ENCODE peak calls at places on chromosomes 4 and X, in seven cellular contexts. A is stimulated activated CD4-positive, alpha-beta T cell treated with anti-CD3 and anti-CD28 coated beads, Interleukin-15, amount 100 ng/mL, for 1 hour; K is GM06990; F is right atrium auricular region; X is NCI-H510A treated with DMSO at 0.1 percent for 48 hours; N is GM13976; M is NCI-H2081. Z is an unnamed sample.

GRCh38 chrX:16649858-16650257 is at the start of gene S100G:
- DNase-seq in A (no peak), K (no peak), F (no peak), X (no peak), N (no peak), M (no peak), Z (no peak)

GRCh38 chr4:71383984-71384383 is 45.2 kb downstream of the SLC4A4 start:
- DNase-seq in A (no peak), K (no peak), F (no peak), X (no peak), N (no peak), M (no peak), Z (no peak)

GRCh38 chrX:11741574-11741973 is 16.5 kb upstream of the MSL3 start:
- DNase-seq in A (no peak), K (no peak), F (no peak), X (no peak), N (no peak), M (no peak), Z (no peak)

GRCh38 chr4:48102303-48102702 is 31.7 kb downstream of the TXK start:
- DNase-seq in A (no peak), K (no peak), F (no peak), X (no peak), N (no peak), M (no peak), Z (no peak)

GRCh38 chrX:17860811-17861495 is at the start of gene RAI2:
- DNase-seq in A (no peak), K (no peak), F (no peak), X (peak), N (peak), M (peak), Z (no peak)

GRCh38 chrX:26295425-26295824 is 79.5 kb downstream of the MAGEB5 start:
- DNase-seq in A (no peak), K (no peak), F (no peak), X (no peak), N (no peak), M (no peak), Z (no peak)

GRCh38 chr4:147173317-147173716 is 227.7 kb upstream of the TTC29 start:
- DNase-seq in A (no peak), K (no peak), F (no peak), X (no peak), N (no peak), M (no peak), Z (no peak)

GRCh38 chrX:132676102-132676501 is 187.3 kb upstream of the MBNL3 start:
- DNase-seq in A (no peak), K (no peak), F (no peak), X (no peak), N (no peak), M (no peak), Z (no peak)

GRCh38 chr4:108029321-108029720 is 39.6 kb downstream of the HADH start:
- DNase-seq in A (no peak), K (no peak), F (no peak), X (no peak), N (no peak), M (no peak), Z (no peak)

GRCh38 chr4:17667653-17668201 is 53.3 kb downstream of the MED28 start:
- DNase-seq in A (no peak), K (no peak), F (no peak), X (peak), N (no peak), M (peak), Z (no peak)

GRCh38 chr4:148539387-148539786 is 97.2 kb upstream of the NR3C2 start:
- DNase-seq in A (no peak), K (no peak), F (no peak), X (no peak), N (no peak), M (no peak), Z (no peak)

GRCh38 chr4:153222790-153223417 is 18.7 kb downstream of the TRIM2 start:
- DNase-seq in A (peak), K (peak), F (no peak), X (peak), N (peak), M (peak), Z (peak)

GRCh38 chr4:7812191-7812860 is 127.3 kb downstream of the AFAP1 start:
- DNase-seq in A (no peak), K (no peak), F (no peak), X (no peak), N (no peak), M (no peak), Z (no peak)

GRCh38 chrX:1661048-1661921 is 46.4 kb downstream of the ASMT start:
- DNase-seq in A (no peak), K (peak), F (no peak), X (no peak), N (peak), M (no peak), Z (peak)

GRCh38 chr4:95472538-95472937 is 76.2 kb downstream of the UNC5C start:
- DNase-seq in A (no peak), K (no peak), F (no peak), X (no peak), N (no peak), M (no peak), Z (no peak)